ENCODE peak calls at places on chromosome 18, in five cellular contexts. M is choroid plexus epithelial cell; D is NCI-H1105; P is activated CD8-positive, alpha-beta memory T cell treated with anti-CD3 and anti-CD28 coated beads for 24 hours; B is heart right ventricle. E is an unnamed sample.
A peak's percentile ranks its signal among the peaks of the same experiment; 100 is the strongest.

GRCh38 chr18:36662000-36662399 is 166.8 kb downstream of the TPGS2 start:
- DNase-seq in M (peak; percentile 9), P (no peak), D (peak; percentile 4), B (no peak), E (no peak)

GRCh38 chr18:45874501-45875184 is 49.2 kb downstream of the SIGLEC15 start:
- DNase-seq in P (peak; percentile 79), B (no peak), M (peak; percentile 26), D (no peak), E (no peak)

GRCh38 chr18:79744625-79745024 is 53.1 kb upstream of the KCNG2 start:
- DNase-seq in P (no peak), B (no peak), M (no peak), D (no peak), E (no peak)

GRCh38 chr18:21669736-21670135 is 34.8 kb downstream of the ABHD3 start:
- DNase-seq in P (no peak), M (no peak), D (no peak), B (no peak), E (no peak)

GRCh38 chr18:14768241-14768640 is 20.3 kb downstream of the ANKRD30B start:
- DNase-seq in P (no peak), B (no peak), M (no peak), D (no peak), E (no peak)

GRCh38 chr18:55189972-55190371 is 230.7 kb upstream of the CCDC68 start:
- DNase-seq in D (no peak), M (no peak), P (no peak), B (no peak), E (no peak)

GRCh38 chr18:44909191-44909719 is 228.6 kb downstream of the SETBP1 start:
- DNase-seq in D (no peak), M (peak; percentile 54), P (no peak), B (no peak), E (no peak)

GRCh38 chr18:35417223-35417622 is 40.1 kb upstream of the ZNF396 start:
- DNase-seq in P (no peak), B (no peak), M (no peak), D (no peak), E (no peak)

GRCh38 chr18:59996370-59996966 is 96.7 kb downstream of the PMAIP1 start:
- DNase-seq in D (peak; percentile 69), P (no peak), B (no peak), M (peak; percentile 84), E (no peak)

GRCh38 chr18:48777026-48777736 is 173.6 kb downstream of the SMAD7 start:
- DNase-seq in P (peak; percentile 88), M (peak; percentile 68), B (peak; percentile 72), D (peak; percentile 12), E (no peak)

GRCh38 chr18:57431512-57432080 is 3.6 kb upstream of the ONECUT2 start:
- DNase-seq in B (no peak), M (no peak), P (no peak), D (no peak), E (no peak)

GRCh38 chr18:77062518-77063003 is 70.0 kb downstream of the MBP start:
- DNase-seq in D (no peak), P (peak; percentile 72), B (no peak), M (peak; percentile 99), E (no peak)

GRCh38 chr18:56508637-56509036 is 129.8 kb downstream of the TXNL1 start:
- DNase-seq in D (no peak), M (no peak), B (no peak), P (no peak), E (no peak)

GRCh38 chr18:79699653-79700052 is 20.1 kb downstream of the CTDP1 start:
- DNase-seq in D (no peak), P (no peak), B (no peak), M (no peak), E (no peak)

GRCh38 chr18:2971741-2972552 is 41.0 kb downstream of the LPIN2 start:
- DNase-seq in M (peak; percentile 60), P (peak; percentile 79), D (no peak), B (peak; percentile 36), E (no peak)

GRCh38 chr18:79372991-79373390 is 22.7 kb upstream of the NFATC1 start:
- DNase-seq in M (no peak), B (no peak), D (no peak), P (no peak), E (no peak)

GRCh38 chr18:7273301-7273911 is 42.5 kb downstream of the LRRC30 start:
- DNase-seq in P (no peak), D (no peak), M (peak; percentile 83), B (peak; percentile 69), E (no peak)

GRCh38 chr18:10450986-10451385 is 3.4 kb upstream of the APCDD1 start:
- DNase-seq in M (no peak), D (no peak), B (no peak), P (no peak), E (no peak)

GRCh38 chr18:56641714-56642331 is 3.4 kb upstream of the TXNL1 start:
- DNase-seq in M (peak; percentile 68), D (no peak), P (no peak), B (no peak), E (no peak)

GRCh38 chr18:49846718-49847470 is 33.6 kb upstream of the ACAA2 start:
- DNase-seq in B (no peak), D (no peak), M (no peak), P (no peak), E (no peak)

GRCh38 chr18:595571-595970 is 1.2 kb upstream of the CLUL1 start:
- DNase-seq in P (no peak), B (no peak), M (no peak), D (no peak), E (no peak)

GRCh38 chr18:35692866-35693265 is 111.3 kb downstream of the GALNT1 start:
- DNase-seq in B (no peak), D (no peak), P (no peak), M (no peak), E (no peak)

GRCh38 chr18:43248610-43249249 is 28.6 kb downstream of the SYT4 start:
- DNase-seq in B (no peak), M (no peak), P (no peak), D (no peak), E (no peak)

GRCh38 chr18:58541789-58542425 is 87.0 kb downstream of the ALPK2 start:
- DNase-seq in D (no peak), B (no peak), M (peak; percentile 99), P (peak; percentile 74), E (no peak)

E was measured in osteocyte.